ENCODE peak calls at places on chromosomes 4 and X, in ten cellular contexts. S, P, L, E, M, H, T, J, F and I are unnamed samples.

GRCh38 chr4:169248645-169249044 is 22.1 kb downstream of the SH3RF1 start:
- DNase-seq in F (no peak), J (no peak), M (no peak), H (no peak), T (no peak), E (no peak), P (no peak), S (no peak), L (no peak), I (no peak)

GRCh38 chr4:661856-662761 is 12.0 kb downstream of the ATP5ME start:
- DNase-seq in M (no peak), J (no peak), L (no peak), P (no peak), S (no peak), F (no peak), T (no peak), H (no peak), E (no peak), I (no peak)

GRCh38 chrX:66015152-66015827 is 24.6 kb downstream of the VSIG4 start:
- DNase-seq in J (peak), S (no peak), T (no peak), P (no peak), M (no peak), F (no peak), E (peak), H (no peak), L (no peak), I (no peak)

GRCh38 chrX:2703991-2704369 is 12.9 kb downstream of the CD99 start:
- DNase-seq in M (no peak), H (peak), L (no peak), T (peak), P (no peak), S (peak), F (no peak), E (no peak), J (no peak), I (peak)

GRCh38 chr4:57075353-57075752 is 34.8 kb downstream of the IGFBP7 start:
- DNase-seq in T (no peak), J (no peak), L (no peak), E (no peak), M (no peak), H (no peak), S (no peak), F (no peak), P (no peak), I (no peak)

GRCh38 chrX:124226129-124226528 is 106.3 kb upstream of the TEX13D start:
- DNase-seq in J (no peak), P (no peak), E (no peak), S (no peak), M (no peak), L (no peak), H (peak), T (no peak), F (no peak), I (no peak)

GRCh38 chr4:160127211-160127610 is 1024.3 kb downstream of the RAPGEF2 start:
- DNase-seq in L (no peak), S (no peak), J (no peak), F (no peak), M (no peak), T (no peak), P (no peak), H (no peak), E (no peak), I (no peak)

GRCh38 chr4:167290684-167291083 is 56.4 kb upstream of the SPOCK3 start:
- DNase-seq in H (no peak), P (peak), F (no peak), J (peak), L (no peak), T (no peak), M (peak), S (peak), E (no peak), I (no peak)

GRCh38 chrX:1542994-1543725 is 6.2 kb upstream of the P2RY8 start:
- DNase-seq in P (no peak), H (no peak), S (no peak), T (no peak), E (no peak), M (no peak), J (no peak), F (peak), L (no peak), I (no peak)

GRCh38 chr4:7398104-7398423 is 36.7 kb downstream of the PSAPL1 start:
- DNase-seq in J (no peak), H (no peak), E (peak), T (no peak), P (no peak), M (peak), S (peak), L (no peak), F (no peak), I (no peak)